ENCODE peak calls at places on chromosomes 3 and 15, in eight cellular contexts. G is activated CD4-positive, CD25-positive, alpha-beta regulatory T cell treated with anti-CD3 and anti-CD28 coated beads, Interleukin-2, amount 50 U/mL, for 72 hours; D is fibroblast of lung; O is foreskin melanocyte; H is stimulated activated CD4-positive, alpha-beta T cell treated with anti-CD3 and anti-CD28 coated beads, Interleukin-2, amount 100 ng/mL, for 4 hours; P is activated naive CD8-positive, alpha-beta T cell treated with anti-CD3 and anti-CD28 coated beads, Interleukin-2, amount 50 U/mL, for 24 hours; E is Panc1; V is naive thymus-derived CD8-positive, alpha-beta T cell. S is an unnamed sample.

GRCh38 chr15:99014803-99015676 is 7.4 kb upstream of the PGPEP1L start:
- DNase-seq in G (peak), D (peak), O (no peak), H (no peak), P (peak), E (no peak), V (peak), S (peak)

GRCh38 chr15:28992340-28992864 is 106.6 kb downstream of the APBA2 start:
- DNase-seq in G (no peak), D (no peak), O (no peak), H (no peak), P (no peak), E (no peak), V (no peak), S (no peak)

GRCh38 chr3:147354621-147355020 is 51.7 kb downstream of the ZIC4 start:
- DNase-seq in G (no peak), D (no peak), O (no peak), H (no peak), P (no peak), E (no peak), V (no peak), S (no peak)

GRCh38 chr15:31235298-31236183 is 91.1 kb upstream of the KLF13 start:
- DNase-seq in G (no peak), D (peak), O (no peak), H (no peak), P (no peak), E (no peak), V (no peak), S (no peak)

GRCh38 chr3:9123849-9124248 is 125.6 kb downstream of the SRGAP3 start:
- DNase-seq in G (no peak), D (no peak), O (no peak), H (no peak), P (no peak), E (no peak), V (no peak), S (peak)

GRCh38 chr3:193812078-193812725 is 219.2 kb downstream of the OPA1 start:
- DNase-seq in G (no peak), D (no peak), O (no peak), H (no peak), P (no peak), E (no peak), V (no peak), S (no peak)

GRCh38 chr3:171494457-171495109 is 34.4 kb upstream of the TNIK start:
- DNase-seq in G (no peak), D (no peak), O (no peak), H (no peak), P (no peak), E (no peak), V (peak), S (no peak)

GRCh38 chr3:122560680-122561079 is 3.4 kb downstream of the PARP9 start:
- DNase-seq in G (no peak), D (peak), O (peak), H (peak), P (peak), E (peak), V (peak), S (peak)

GRCh38 chr15:83283813-83284562 is 476 bp downstream of the BNC1 start:
- DNase-seq in G (no peak), D (peak), O (no peak), H (no peak), P (no peak), E (no peak), V (no peak), S (peak)

GRCh38 chr3:170222647-170223541 is 670 bp downstream of the PRKCI start:
- DNase-seq in G (peak), D (peak), O (no peak), H (peak), P (peak), E (no peak), V (peak), S (peak)

GRCh38 chr3:15387171-15387581 is 40.2 kb downstream of the METTL6 start:
- DNase-seq in G (no peak), D (no peak), O (no peak), H (no peak), P (no peak), E (no peak), V (no peak), S (peak)

GRCh38 chr3:8456118-8456811 is 45.4 kb upstream of the LMCD1 start:
- DNase-seq in G (no peak), D (no peak), O (no peak), H (no peak), P (no peak), E (no peak), V (no peak), S (no peak)

GRCh38 chr3:10437272-10437994 is 68.0 kb downstream of the ATP2B2 start:
- DNase-seq in G (peak), D (peak), O (no peak), H (peak), P (peak), E (no peak), V (peak), S (peak)

GRCh38 chr3:129576514-129577345 is 29.7 kb downstream of the PLXND1 start:
- DNase-seq in G (peak), D (no peak), O (no peak), H (no peak), P (peak), E (no peak), V (peak), S (no peak)

GRCh38 chr3:185728630-185729334 is 96.1 kb downstream of the IGF2BP2 start:
- DNase-seq in G (no peak), D (no peak), O (peak), H (no peak), P (no peak), E (no peak), V (no peak), S (no peak)

GRCh38 chr15:62165029-62165792 is at the start of gene C2CD4B:
- DNase-seq in G (peak), D (no peak), O (no peak), H (peak), P (peak), E (no peak), V (no peak), S (peak)

GRCh38 chr3:194860725-194861124 is 175.0 kb downstream of the FAM43A start:
- DNase-seq in G (no peak), D (no peak), O (no peak), H (no peak), P (no peak), E (no peak), V (no peak), S (no peak)

GRCh38 chr15:56261854-56262509 is 18.3 kb upstream of the RFX7 start:
- DNase-seq in G (no peak), D (no peak), O (no peak), H (no peak), P (no peak), E (no peak), V (no peak), S (no peak)

GRCh38 chr15:98722645-98723044 is 74.3 kb downstream of the IGF1R start:
- DNase-seq in G (no peak), D (no peak), O (no peak), H (no peak), P (no peak), E (no peak), V (no peak), S (no peak)

GRCh38 chr3:171349392-171349791 is 110.8 kb downstream of the TNIK start:
- DNase-seq in G (no peak), D (no peak), O (peak), H (no peak), P (no peak), E (no peak), V (no peak), S (no peak)

GRCh38 chr3:188689101-188689574 is 482.6 kb upstream of the TPRG1 start:
- DNase-seq in G (no peak), D (peak), O (no peak), H (no peak), P (no peak), E (no peak), V (no peak), S (peak)

GRCh38 chr3:189298469-189299375 is 127.0 kb downstream of the TPRG1 start:
- DNase-seq in G (no peak), D (no peak), O (no peak), H (no peak), P (no peak), E (no peak), V (no peak), S (no peak)

GRCh38 chr3:49976942-49977341 is 37.0 kb downstream of the RBM6 start:
- DNase-seq in G (no peak), D (no peak), O (no peak), H (no peak), P (no peak), E (no peak), V (no peak), S (no peak)

GRCh38 chr3:152591448-152592003 is 243.4 kb upstream of the P2RY1 start:
- DNase-seq in G (no peak), D (no peak), O (no peak), H (no peak), P (no peak), E (no peak), V (no peak), S (no peak)

GRCh38 chr3:192929755-192930491 is 12.3 kb upstream of the MB21D2 start:
- DNase-seq in G (no peak), D (no peak), O (no peak), H (no peak), P (no peak), E (no peak), V (no peak), S (no peak)

GRCh38 chr3:157913751-157914150 is 192.5 kb downstream of the SHOX2 start:
- DNase-seq in G (no peak), D (peak), O (no peak), H (no peak), P (no peak), E (no peak), V (no peak), S (no peak)

GRCh38 chr3:191383104-191383503 is 52.8 kb upstream of the UTS2B start:
- DNase-seq in G (no peak), D (peak), O (no peak), H (no peak), P (no peak), E (no peak), V (no peak), S (no peak)

GRCh38 chr3:62875103-62876002 is at the start of gene CADPS:
- DNase-seq in G (no peak), D (peak), O (no peak), H (no peak), P (no peak), E (no peak), V (no peak), S (peak)

GRCh38 chr3:115217292-115217677 is 70.2 kb upstream of the ZBTB20 start:
- DNase-seq in G (no peak), D (no peak), O (no peak), H (no peak), P (no peak), E (no peak), V (no peak), S (no peak)

GRCh38 chr15:52257734-52258062 is 37.9 kb downstream of the MYO5C start:
- DNase-seq in G (no peak), D (no peak), O (no peak), H (no peak), P (no peak), E (no peak), V (no peak), S (peak)

GRCh38 chr15:70067011-70067410 is 30.7 kb downstream of the TLE3 start:
- DNase-seq in G (no peak), D (no peak), O (no peak), H (no peak), P (no peak), E (no peak), V (no peak), S (no peak)

GRCh38 chr15:39444729-39445470 is 136.0 kb upstream of the THBS1 start:
- DNase-seq in G (no peak), D (peak), O (no peak), H (no peak), P (no peak), E (no peak), V (no peak), S (no peak)

GRCh38 chr3:62727576-62727975 is 147.6 kb downstream of the CADPS start:
- DNase-seq in G (no peak), D (no peak), O (peak), H (no peak), P (no peak), E (no peak), V (no peak), S (no peak)

GRCh38 chr3:42270561-42270960 is 4.6 kb upstream of the CCK start:
- DNase-seq in G (no peak), D (no peak), O (no peak), H (no peak), P (no peak), E (no peak), V (no peak), S (no peak)

GRCh38 chr3:176650478-176650877 is 546.8 kb downstream of the TBL1XR1 start:
- DNase-seq in G (no peak), D (peak), O (peak), H (no peak), P (no peak), E (no peak), V (no peak), S (peak)

GRCh38 chr3:129663045-129663446 is 56.6 kb upstream of the PLXND1 start:
- DNase-seq in G (no peak), D (no peak), O (no peak), H (no peak), P (no peak), E (no peak), V (no peak), S (peak)

GRCh38 chr15:31474059-31474868 is 147.6 kb downstream of the KLF13 start:
- DNase-seq in G (peak), D (no peak), O (no peak), H (peak), P (peak), E (no peak), V (no peak), S (no peak)

GRCh38 chr15:58793862-58794261 is 22.8 kb downstream of the MINDY2 start:
- DNase-seq in G (no peak), D (no peak), O (no peak), H (no peak), P (no peak), E (no peak), V (no peak), S (no peak)